ENCODE peak calls at places on chromosomes 2 and 18, in eight cellular contexts. J is AG04449, Z is mesendoderm, X is fibroblast of the aortic adventitia, K is stomach, I is astrocyte of the spinal cord, A is coronary artery, Q is NB4. G is an unnamed sample.

GRCh38 chr2:115314157-115314556 is 871.7 kb downstream of the DPP10 start:
- DNase-seq in J (no peak), Z (no peak), X (no peak), K (no peak), I (no peak), A (no peak), Q (no peak), G (no peak)

GRCh38 chr2:20093263-20094141 is 42.1 kb upstream of the LAPTM4A start:
- DNase-seq in J (peak), Z (peak), X (peak), K (peak), I (peak), A (no peak), Q (peak), G (peak)

GRCh38 chr2:239263937-239264837 is 136.6 kb downstream of the HDAC4 start:
- DNase-seq in J (no peak), Z (no peak), X (peak), K (peak), I (peak), A (peak), Q (peak), G (peak)

GRCh38 chr2:169641464-169641863 is 52.7 kb downstream of the CFAP210 start:
- DNase-seq in J (no peak), Z (no peak), X (no peak), K (no peak), I (no peak), A (no peak), Q (no peak), G (no peak)

GRCh38 chr2:157743051-157743450 is 114.4 kb upstream of the ACVR1C start:
- DNase-seq in J (no peak), Z (no peak), X (no peak), K (no peak), I (no peak), A (no peak), Q (no peak), G (no peak)

GRCh38 chr2:62868947-62869346 is 163.4 kb downstream of the EHBP1 start:
- DNase-seq in J (no peak), Z (no peak), X (no peak), K (no peak), I (no peak), A (no peak), Q (no peak), G (no peak)

GRCh38 chr2:238695538-238695937 is 152.3 kb upstream of the TWIST2 start:
- DNase-seq in J (no peak), Z (no peak), X (no peak), K (no peak), I (no peak), A (no peak), Q (no peak), G (no peak)

GRCh38 chr2:113227290-113227689 is 51.4 kb downstream of the PAX8 start:
- DNase-seq in J (no peak), Z (peak), X (no peak), K (no peak), I (peak), A (no peak), Q (no peak), G (no peak)

GRCh38 chr18:8882632-8883408 is 177.5 kb downstream of the MTCL1 start:
- DNase-seq in J (no peak), Z (peak), X (no peak), K (no peak), I (no peak), A (no peak), Q (peak), G (no peak)

GRCh38 chr18:77056399-77057015 is 76.1 kb downstream of the MBP start:
- DNase-seq in J (no peak), Z (peak), X (peak), K (no peak), I (no peak), A (no peak), Q (peak), G (no peak)

GRCh38 chr2:159281002-159281401 is 5.5 kb downstream of the WDSUB1 start:
- DNase-seq in J (no peak), Z (no peak), X (no peak), K (no peak), I (no peak), A (no peak), Q (no peak), G (no peak)

GRCh38 chr2:96144481-96145027 is 686 bp downstream of the DUSP2 start:
- DNase-seq in J (no peak), Z (peak), X (no peak), K (no peak), I (no peak), A (no peak), Q (peak), G (no peak)

GRCh38 chr18:70425236-70425635 is 136.4 kb downstream of the SOCS6 start:
- DNase-seq in J (no peak), Z (no peak), X (no peak), K (no peak), I (no peak), A (no peak), Q (no peak), G (no peak)

GRCh38 chr2:39796130-39796529 is 17.1 kb upstream of the THUMPD2 start:
- DNase-seq in J (no peak), Z (no peak), X (no peak), K (no peak), I (no peak), A (no peak), Q (no peak), G (no peak)

GRCh38 chr2:192499476-192499875 is 304.7 kb upstream of the TMEFF2 start:
- DNase-seq in J (no peak), Z (peak), X (peak), K (no peak), I (peak), A (no peak), Q (peak), G (no peak)

GRCh38 chr2:9397201-9397600 is 26.1 kb downstream of the ITGB1BP1 start:
- DNase-seq in J (no peak), Z (no peak), X (no peak), K (no peak), I (no peak), A (no peak), Q (no peak), G (no peak)

GRCh38 chr2:172428841-172429173 is 1.4 kb downstream of the ITGA6 start:
- DNase-seq in J (no peak), Z (no peak), X (no peak), K (no peak), I (no peak), A (no peak), Q (no peak), G (no peak)

GRCh38 chr2:120907822-120908221 is 172.2 kb downstream of the GLI2 start:
- DNase-seq in J (no peak), Z (peak), X (no peak), K (no peak), I (no peak), A (no peak), Q (peak), G (no peak)

GRCh38 chr2:30230479-30230854 is 867 bp upstream of the LBH start:
- DNase-seq in J (no peak), Z (no peak), X (no peak), K (no peak), I (peak), A (no peak), Q (no peak), G (no peak)

GRCh38 chr2:148645135-148645924 is 779 bp downstream of the EPC2 start:
- DNase-seq in J (peak), Z (peak), X (peak), K (peak), I (peak), A (peak), Q (peak), G (peak)

GRCh38 chr2:82839046-82839445 is 1620.0 kb downstream of the SUCLG1 start:
- DNase-seq in J (no peak), Z (no peak), X (no peak), K (no peak), I (peak), A (no peak), Q (no peak), G (no peak)

GRCh38 chr18:12309683-12310198 is 1.7 kb downstream of the TUBB6 start:
- DNase-seq in J (no peak), Z (no peak), X (no peak), K (no peak), I (no peak), A (peak), Q (no peak), G (no peak)

GRCh38 chr18:21897811-21898210 is 157.2 kb downstream of the MIB1 start:
- DNase-seq in J (no peak), Z (peak), X (peak), K (peak), I (peak), A (no peak), Q (peak), G (peak)

GRCh38 chr2:112087346-112088020 is 32.4 kb downstream of the TMEM87B start:
- DNase-seq in J (no peak), Z (no peak), X (no peak), K (no peak), I (no peak), A (no peak), Q (no peak), G (no peak)

GRCh38 chr2:29323961-29324360 is 208.7 kb downstream of the CLIP4 start:
- DNase-seq in J (no peak), Z (peak), X (peak), K (no peak), I (peak), A (no peak), Q (no peak), G (peak)

GRCh38 chr2:24228470-24228869 is 53.6 kb downstream of the FAM228A start:
- DNase-seq in J (no peak), Z (peak), X (peak), K (no peak), I (no peak), A (no peak), Q (peak), G (no peak)

GRCh38 chr2:12928706-12929291 is 212.1 kb downstream of the TRIB2 start:
- DNase-seq in J (no peak), Z (no peak), X (no peak), K (no peak), I (peak), A (no peak), Q (no peak), G (no peak)

GRCh38 chr2:138713509-138713908 is 66.7 kb downstream of the NXPH2 start:
- DNase-seq in J (no peak), Z (no peak), X (no peak), K (no peak), I (no peak), A (no peak), Q (no peak), G (no peak)
- H3K4me3 ChIP-seq in J (no peak), Z (no peak), X (no peak), K (no peak), I (no peak), A (no peak), Q (no peak), G (no peak)

GRCh38 chr2:140990416-140990815 is 1140.4 kb downstream of the LRP1B start:
- DNase-seq in J (peak), Z (no peak), X (peak), K (no peak), I (peak), A (no peak), Q (no peak), G (peak)
- H3K4me3 ChIP-seq in J (no peak), Z (no peak), X (no peak), K (no peak), I (no peak), A (no peak), Q (no peak), G (no peak)

GRCh38 chr18:2985628-2986027 is 27.3 kb downstream of the LPIN2 start:
- DNase-seq in J (no peak), Z (no peak), X (peak), K (no peak), I (peak), A (no peak), Q (peak), G (no peak)
- H3K4me3 ChIP-seq in J (no peak), Z (no peak), X (no peak), K (no peak), I (no peak), A (no peak), Q (no peak), G (no peak)

DNA sequence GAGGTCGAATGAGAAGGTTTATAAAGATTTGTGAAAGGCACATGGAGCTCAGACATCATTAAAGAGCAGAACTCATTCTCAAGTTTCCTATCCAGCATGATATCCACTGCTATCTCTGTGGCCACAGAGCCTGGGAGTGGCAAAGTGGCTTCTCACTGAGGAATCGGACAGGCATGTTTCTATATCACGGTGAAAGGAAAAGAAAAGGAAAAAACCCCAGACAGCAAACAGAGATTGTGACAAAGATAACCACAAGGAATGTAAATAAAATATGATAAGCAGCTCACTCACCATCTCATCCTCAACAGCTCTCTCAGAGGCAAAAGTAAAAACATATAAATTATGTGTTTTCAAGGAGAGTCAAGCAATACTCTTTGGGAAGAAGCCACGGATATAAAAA is 2.5 kb downstream of the PID1 start:
- DNase-seq in J (no peak), Z (peak), X (peak), K (no peak), I (no peak), A (no peak), Q (no peak), G (no peak)
- H3K4me3 ChIP-seq in J (no peak), Z (no peak), X (peak), K (peak), I (no peak), A (peak), Q (no peak), G (peak)

DNA sequence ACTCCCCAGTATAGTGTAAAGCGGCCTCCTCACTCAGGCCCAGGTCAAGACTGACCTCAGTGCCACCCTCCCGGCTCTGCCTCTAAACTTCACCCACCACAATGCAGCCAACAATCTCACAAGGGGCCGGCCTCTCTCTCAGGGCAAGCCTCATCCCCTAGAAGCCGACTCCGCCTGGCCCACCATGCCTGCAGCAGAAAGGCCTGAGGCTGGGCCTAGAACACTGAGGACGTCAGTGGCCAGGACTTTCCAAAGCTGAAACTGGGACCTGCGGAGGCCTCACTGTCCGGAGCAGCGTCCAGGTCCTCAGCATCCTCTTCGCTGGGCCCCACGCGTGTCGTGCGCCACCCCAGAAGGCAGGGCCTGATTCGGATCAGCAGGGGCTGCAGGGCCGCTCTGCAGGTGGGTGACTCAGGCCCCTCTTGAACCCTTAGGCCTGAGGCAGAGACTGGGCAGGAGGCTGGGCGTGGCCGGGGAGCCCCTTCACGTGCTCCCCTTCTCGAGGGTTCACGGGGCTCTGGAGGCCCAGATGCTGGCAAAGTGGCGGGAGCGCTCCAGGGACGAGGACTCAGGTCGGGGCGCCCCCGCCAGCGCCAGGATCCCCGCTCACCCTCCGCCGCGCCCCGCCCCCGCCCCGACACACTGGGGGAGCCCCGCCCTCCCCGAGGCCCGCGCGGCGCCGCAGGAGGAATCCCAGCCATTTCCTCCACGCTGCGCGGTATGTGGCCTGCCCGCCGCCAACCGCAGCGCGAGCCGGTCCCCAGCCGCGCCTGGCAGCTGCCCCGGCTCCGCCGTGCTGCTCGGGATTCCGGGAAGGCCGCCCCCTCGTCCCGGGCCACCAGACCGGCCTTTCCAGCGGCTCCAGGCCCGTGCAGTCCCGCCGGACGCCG is 53.1 kb downstream of the PKDCC start:
- DNase-seq in J (no peak), Z (peak), X (peak), K (peak), I (peak), A (peak), Q (peak), G (peak)
- H3K4me3 ChIP-seq in J (no peak), Z (no peak), X (no peak), K (peak), I (no peak), A (peak), Q (no peak), G (no peak)

DNA sequence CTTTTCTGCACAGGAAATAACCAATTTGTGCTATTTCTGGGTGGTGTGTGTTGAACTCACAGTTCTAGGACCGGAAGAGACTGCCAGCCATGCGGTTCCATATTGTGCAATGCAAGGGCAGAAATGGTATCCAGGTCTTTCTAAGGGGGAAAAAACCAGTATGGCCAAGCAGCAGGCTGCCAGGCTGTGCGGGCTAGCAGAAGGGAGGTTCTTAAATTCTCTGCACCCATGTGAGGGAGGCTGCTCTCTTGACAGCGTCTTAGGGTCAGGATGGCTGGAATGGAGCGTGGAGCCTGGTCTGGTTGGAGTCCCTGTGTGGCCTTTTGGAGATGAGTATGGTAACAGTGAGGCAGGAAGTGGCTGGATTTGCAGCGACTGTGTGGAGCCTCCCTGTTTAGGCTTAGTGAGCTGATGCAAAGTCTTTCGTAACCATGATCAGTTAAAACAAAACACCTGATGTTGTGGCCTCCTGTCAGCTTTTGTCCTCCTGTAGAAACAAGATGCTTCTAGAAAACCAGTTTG is 52.6 kb downstream of the NCK2 start:
- DNase-seq in J (no peak), Z (peak), X (peak), K (no peak), I (no peak), A (no peak), Q (peak), G (peak)
- H3K4me3 ChIP-seq in J (no peak), Z (no peak), X (no peak), K (no peak), I (no peak), A (no peak), Q (peak), G (no peak)

GRCh38 chr2:108630567-108631405 is 88.5 kb upstream of the RANBP2 start:
- DNase-seq in J (no peak), Z (no peak), X (no peak), K (no peak), I (no peak), A (no peak), Q (no peak), G (no peak)

GRCh38 chr2:108627911-108628567 is 91.2 kb upstream of the RANBP2 start:
- DNase-seq in J (no peak), Z (no peak), X (no peak), K (no peak), I (no peak), A (no peak), Q (no peak), G (no peak)

GRCh38 chr2:108632332-108632712 is 87.0 kb upstream of the RANBP2 start:
- DNase-seq in J (no peak), Z (no peak), X (no peak), K (no peak), I (no peak), A (no peak), Q (no peak), G (no peak)

GRCh38 chr2:108626993-108627392 is 92.3 kb upstream of the RANBP2 start:
- DNase-seq in J (no peak), Z (no peak), X (no peak), K (no peak), I (no peak), A (no peak), Q (no peak), G (no peak)

GRCh38 chr2:108629417-108629816 is 89.9 kb upstream of the RANBP2 start:
- DNase-seq in J (no peak), Z (no peak), X (no peak), K (no peak), I (no peak), A (no peak), Q (no peak), G (no peak)
- H3K4me3 ChIP-seq in J (no peak), Z (no peak), X (no peak), K (no peak), I (no peak), A (no peak), Q (no peak), G (no peak)